ENCODE peak calls at places on chromosome 1, in seven cellular contexts. One of them, this sample, is unnamed. For H3K27me3 and H3K4me1, the result is how much of the 10 kb centered on the place peaks cover.

GRCh38 chr1:16351449-16351993 is 759 bp downstream of the FBXO42 start:
- DNase-seq in astrocyte: no peak
- DNase-seq in CD8-positive, alpha-beta T cell: no peak
- DNase-seq in tibial nerve: no peak
- DNase-seq in psoas muscle: no peak
- DNase-seq in K562: no peak
- DNase-seq in left ventricle myocardium inferior: no peak
- DNase-seq in this sample: no peak

GRCh38 chr1:93672477-93673158 is 9.0 kb downstream of the BCAR3 start:
- DNase-seq in astrocyte: no peak
- DNase-seq in CD8-positive, alpha-beta T cell: no peak
- DNase-seq in tibial nerve: no peak
- DNase-seq in psoas muscle: no peak
- DNase-seq in K562: no peak
- DNase-seq in left ventricle myocardium inferior: no peak
- DNase-seq in this sample: peak

GRCh38 chr1:118246646-118247045 is 61.6 kb upstream of the SPAG17 start:
- DNase-seq in astrocyte: no peak
- DNase-seq in CD8-positive, alpha-beta T cell: no peak
- DNase-seq in tibial nerve: no peak
- DNase-seq in psoas muscle: no peak
- DNase-seq in K562: no peak
- DNase-seq in left ventricle myocardium inferior: no peak
- DNase-seq in this sample: no peak

GRCh38 chr1:51392241-51392640 is 61.9 kb upstream of the TTC39A start:
- DNase-seq in astrocyte: no peak
- DNase-seq in CD8-positive, alpha-beta T cell: no peak
- DNase-seq in tibial nerve: no peak
- DNase-seq in psoas muscle: no peak
- DNase-seq in K562: no peak
- DNase-seq in left ventricle myocardium inferior: no peak
- DNase-seq in this sample: no peak

GRCh38 chr1:21313886-21314796 is 23.9 kb upstream of the ECE1 start:
- DNase-seq in astrocyte: no peak
- DNase-seq in CD8-positive, alpha-beta T cell: no peak
- DNase-seq in tibial nerve: peak
- DNase-seq in psoas muscle: peak
- DNase-seq in K562: no peak
- DNase-seq in left ventricle myocardium inferior: peak
- DNase-seq in this sample: no peak

GRCh38 chr1:43952731-43953350 is 6.1 kb downstream of the IPO13 start:
- DNase-seq in astrocyte: no peak
- DNase-seq in CD8-positive, alpha-beta T cell: no peak
- DNase-seq in tibial nerve: no peak
- DNase-seq in psoas muscle: no peak
- DNase-seq in K562: no peak
- DNase-seq in left ventricle myocardium inferior: no peak
- DNase-seq in this sample: no peak

GRCh38 chr1:18653375-18653774 is 22.7 kb downstream of the PAX7 start:
- DNase-seq in astrocyte: no peak
- DNase-seq in CD8-positive, alpha-beta T cell: no peak
- DNase-seq in tibial nerve: no peak
- DNase-seq in psoas muscle: no peak
- DNase-seq in K562: no peak
- DNase-seq in left ventricle myocardium inferior: no peak
- DNase-seq in this sample: no peak

GRCh38 chr1:173478099-173478555 is 992 bp downstream of the PRDX6 start:
- DNase-seq in astrocyte: peak
- DNase-seq in CD8-positive, alpha-beta T cell: no peak
- DNase-seq in tibial nerve: no peak
- DNase-seq in psoas muscle: peak
- DNase-seq in K562: peak
- DNase-seq in left ventricle myocardium inferior: peak
- DNase-seq in this sample: peak

GRCh38 chr1:241610056-241610815 is 29.9 kb downstream of the CHML start:
- DNase-seq in astrocyte: no peak
- DNase-seq in CD8-positive, alpha-beta T cell: no peak
- DNase-seq in tibial nerve: no peak
- DNase-seq in psoas muscle: no peak
- DNase-seq in K562: peak
- DNase-seq in left ventricle myocardium inferior: no peak
- DNase-seq in this sample: no peak

GRCh38 chr1:240998441-240999015 is 358.5 kb downstream of the RGS7 start:
- DNase-seq in astrocyte: no peak
- DNase-seq in CD8-positive, alpha-beta T cell: no peak
- DNase-seq in tibial nerve: no peak
- DNase-seq in psoas muscle: no peak
- DNase-seq in K562: no peak
- DNase-seq in left ventricle myocardium inferior: no peak
- DNase-seq in this sample: no peak

GRCh38 chr1:66000033-66000637 is 207.4 kb downstream of the PDE4B start:
- DNase-seq in astrocyte: no peak
- DNase-seq in CD8-positive, alpha-beta T cell: no peak
- DNase-seq in tibial nerve: no peak
- DNase-seq in psoas muscle: no peak
- DNase-seq in K562: no peak
- DNase-seq in left ventricle myocardium inferior: no peak
- DNase-seq in this sample: no peak

GRCh38 chr1:65998763-65999583 is 206.3 kb downstream of the PDE4B start:
- DNase-seq in astrocyte: no peak
- DNase-seq in CD8-positive, alpha-beta T cell: no peak
- DNase-seq in tibial nerve: no peak
- DNase-seq in psoas muscle: no peak
- DNase-seq in K562: no peak
- DNase-seq in left ventricle myocardium inferior: no peak
- DNase-seq in this sample: no peak

GRCh38 chr1:65997693-65998092 is 205.0 kb downstream of the PDE4B start:
- DNase-seq in astrocyte: no peak
- DNase-seq in CD8-positive, alpha-beta T cell: no peak
- DNase-seq in tibial nerve: no peak
- DNase-seq in psoas muscle: no peak
- DNase-seq in K562: no peak
- DNase-seq in left ventricle myocardium inferior: no peak
- DNase-seq in this sample: no peak

GRCh38 chr1:66003690-66004089 is 211.0 kb downstream of the PDE4B start:
- DNase-seq in astrocyte: no peak
- DNase-seq in CD8-positive, alpha-beta T cell: no peak
- DNase-seq in tibial nerve: no peak
- DNase-seq in psoas muscle: no peak
- DNase-seq in K562: no peak
- DNase-seq in left ventricle myocardium inferior: no peak
- DNase-seq in this sample: no peak
- H3K27me3 ChIP-seq in astrocyte: under half
- H3K27me3 ChIP-seq in CD8-positive, alpha-beta T cell: under half
- H3K27me3 ChIP-seq in tibial nerve: under half
- H3K27me3 ChIP-seq in psoas muscle: under half
- H3K27me3 ChIP-seq in K562: under half
- H3K27me3 ChIP-seq in left ventricle myocardium inferior: under half
- H3K27me3 ChIP-seq in this sample: under half

GRCh38 chr1:152486400-152487006 is 24.1 kb upstream of the LCE5A start:
- DNase-seq in astrocyte: no peak
- DNase-seq in CD8-positive, alpha-beta T cell: no peak
- DNase-seq in tibial nerve: no peak
- DNase-seq in psoas muscle: no peak
- DNase-seq in K562: peak
- DNase-seq in left ventricle myocardium inferior: no peak
- DNase-seq in this sample: no peak
- TF ChIP-seq CTCF in astrocyte: no peak
- TF ChIP-seq CTCF in CD8-positive, alpha-beta T cell: peak
- TF ChIP-seq CTCF in tibial nerve: no peak
- TF ChIP-seq CTCF in psoas muscle: no peak
- TF ChIP-seq CTCF in K562: peak
- TF ChIP-seq CTCF in left ventricle myocardium inferior: peak
- TF ChIP-seq CTCF in this sample: peak

DNA sequence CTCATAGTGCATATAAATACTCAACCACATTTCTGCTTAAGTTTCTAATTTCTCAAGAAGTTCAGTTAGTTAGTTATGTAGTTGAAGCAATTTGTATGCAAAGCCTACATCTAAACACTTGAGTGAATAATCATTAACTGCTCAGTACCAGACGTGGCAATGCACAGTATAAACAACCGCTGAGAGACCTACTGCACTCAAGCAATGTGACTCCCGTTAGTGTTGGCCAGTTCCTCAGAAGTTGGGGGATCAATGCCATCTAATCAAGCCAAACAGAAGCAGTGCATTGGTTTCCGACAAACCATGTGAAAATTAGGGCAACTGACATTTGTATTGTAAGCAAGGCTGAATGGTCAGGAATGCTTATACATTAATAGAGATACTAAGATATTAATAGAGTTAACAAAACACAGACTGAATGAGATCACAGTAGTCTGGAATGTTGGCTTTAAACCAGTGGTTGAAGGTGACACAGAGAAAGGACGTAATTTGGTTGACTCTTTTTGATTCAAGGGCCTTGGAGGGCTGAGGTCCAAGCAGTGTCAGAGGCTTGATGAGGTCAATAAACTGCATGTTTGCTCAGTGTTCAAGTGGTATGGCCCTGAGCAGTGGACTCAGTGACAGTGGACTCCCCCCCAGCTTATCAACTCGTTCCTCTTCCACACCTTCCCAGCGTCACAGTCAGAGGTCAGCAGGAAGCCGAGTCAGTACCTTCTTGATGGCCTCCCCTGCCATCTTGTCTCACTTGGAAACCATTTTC is 255.5 kb downstream of the CTH start:
- DNase-seq in astrocyte: no peak
- DNase-seq in CD8-positive, alpha-beta T cell: no peak
- DNase-seq in tibial nerve: no peak
- DNase-seq in psoas muscle: no peak
- DNase-seq in K562: no peak
- DNase-seq in left ventricle myocardium inferior: no peak
- DNase-seq in this sample: no peak
- H3K4me1 ChIP-seq in astrocyte: under half
- H3K4me1 ChIP-seq in CD8-positive, alpha-beta T cell: under half
- H3K4me1 ChIP-seq in tibial nerve: under half
- H3K4me1 ChIP-seq in psoas muscle: under half
- H3K4me1 ChIP-seq in K562: under half
- H3K4me1 ChIP-seq in left ventricle myocardium inferior: under half
- H3K4me1 ChIP-seq in this sample: under half

DNA sequence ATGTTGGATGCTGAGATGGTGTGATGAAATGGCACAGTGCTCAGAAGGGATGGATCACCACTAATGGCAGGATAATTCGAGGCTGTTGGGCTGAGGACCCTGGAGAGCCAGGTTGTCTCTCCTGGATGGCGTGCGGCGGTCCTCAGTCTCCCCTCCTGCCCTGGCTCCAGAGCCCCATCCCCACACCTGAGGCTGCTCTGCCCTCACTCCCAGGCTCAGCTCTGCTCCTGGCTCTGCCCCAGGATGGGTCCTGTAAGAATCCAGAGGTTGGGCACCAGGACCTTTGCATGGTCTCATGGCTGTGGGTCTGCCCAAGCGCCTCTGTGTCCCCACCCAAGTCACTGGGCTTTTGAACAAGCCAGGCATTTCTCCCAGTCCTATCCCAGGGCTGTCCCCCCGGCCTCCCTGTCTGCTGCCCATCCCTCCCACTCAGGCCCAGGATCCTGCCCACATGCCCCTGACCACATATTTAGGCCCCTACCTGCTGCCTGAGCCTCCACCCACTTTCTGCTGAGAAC is 224.6 kb upstream of the POU3F1 start:
- DNase-seq in astrocyte: no peak
- DNase-seq in CD8-positive, alpha-beta T cell: no peak
- DNase-seq in tibial nerve: no peak
- DNase-seq in psoas muscle: peak
- DNase-seq in K562: no peak
- DNase-seq in left ventricle myocardium inferior: no peak
- DNase-seq in this sample: no peak
- H3K27me3 ChIP-seq in astrocyte: under half
- H3K27me3 ChIP-seq in CD8-positive, alpha-beta T cell: under half
- H3K27me3 ChIP-seq in tibial nerve: under half
- H3K27me3 ChIP-seq in psoas muscle: under half
- H3K27me3 ChIP-seq in K562: under half
- H3K27me3 ChIP-seq in left ventricle myocardium inferior: half or more
- H3K27me3 ChIP-seq in this sample: under half

DNA sequence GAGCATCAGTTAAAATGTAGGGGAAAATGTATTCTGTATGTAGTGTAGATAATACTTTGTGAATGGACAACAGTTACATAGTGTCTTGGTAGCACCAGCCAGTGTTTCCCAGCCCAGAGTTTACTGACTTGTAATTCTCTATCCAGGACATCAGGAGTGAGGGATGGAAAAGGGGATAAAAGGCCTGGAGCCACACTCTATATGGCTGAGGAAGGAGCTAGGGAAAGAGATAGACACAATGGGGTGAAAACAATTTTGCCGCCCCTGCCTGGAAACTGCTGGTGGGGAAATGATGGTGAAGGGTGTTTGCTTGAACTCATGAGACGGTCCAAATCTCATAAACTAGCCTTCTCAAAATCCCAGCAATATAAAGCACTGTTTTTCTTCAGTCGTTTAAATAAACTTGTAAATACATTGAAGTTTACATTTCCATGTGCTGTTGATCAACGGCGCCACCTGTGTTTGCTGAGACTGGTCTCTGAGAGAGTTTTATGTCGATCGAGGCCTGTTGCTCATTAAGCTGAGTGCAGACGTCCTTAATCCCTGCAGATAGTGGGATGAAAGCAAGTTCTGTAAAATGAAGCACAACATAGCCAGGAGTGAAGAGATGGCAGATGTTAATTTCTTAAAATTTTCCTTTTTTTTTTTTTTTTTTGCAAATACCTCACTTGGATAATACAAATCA is 27.9 kb upstream of the AGO1 start:
- DNase-seq in astrocyte: no peak
- DNase-seq in CD8-positive, alpha-beta T cell: no peak
- DNase-seq in tibial nerve: no peak
- DNase-seq in psoas muscle: no peak
- DNase-seq in K562: no peak
- DNase-seq in left ventricle myocardium inferior: no peak
- DNase-seq in this sample: no peak
- TF ChIP-seq CTCF in astrocyte: no peak
- TF ChIP-seq CTCF in CD8-positive, alpha-beta T cell: no peak
- TF ChIP-seq CTCF in tibial nerve: no peak
- TF ChIP-seq CTCF in psoas muscle: no peak
- TF ChIP-seq CTCF in K562: peak
- TF ChIP-seq CTCF in left ventricle myocardium inferior: no peak
- TF ChIP-seq CTCF in this sample: no peak

DNA sequence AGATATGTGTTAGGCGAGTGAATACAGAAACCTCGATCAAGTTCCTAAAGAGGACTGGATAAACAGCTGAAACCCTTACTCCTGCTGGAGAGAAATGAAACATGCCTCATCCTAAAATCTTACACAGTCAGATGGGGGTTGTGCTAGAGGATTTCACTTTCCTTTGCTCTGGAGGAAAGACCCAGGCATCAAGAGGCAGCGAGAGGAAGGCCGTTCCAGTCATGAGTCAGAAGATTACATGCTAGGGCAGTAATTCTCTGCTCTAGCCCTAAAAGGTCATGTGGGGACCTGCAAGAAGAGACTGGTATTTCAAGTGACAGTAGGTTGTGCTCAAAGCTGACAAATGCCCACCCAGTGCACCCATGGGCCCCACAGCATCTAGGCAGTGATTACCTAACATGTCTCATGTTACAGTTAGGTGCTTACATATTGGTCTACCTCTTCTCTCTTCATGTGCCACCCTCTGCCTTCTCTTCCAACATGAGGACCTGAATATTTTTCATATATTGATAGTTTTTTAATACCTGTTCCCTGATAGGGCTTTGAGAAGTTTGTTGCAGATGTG is 99.6 kb upstream of the BEND5 start:
- DNase-seq in astrocyte: peak
- DNase-seq in CD8-positive, alpha-beta T cell: no peak
- DNase-seq in tibial nerve: no peak
- DNase-seq in psoas muscle: no peak
- DNase-seq in K562: no peak
- DNase-seq in left ventricle myocardium inferior: no peak
- DNase-seq in this sample: no peak
- H3K4me1 ChIP-seq in astrocyte: under half
- H3K4me1 ChIP-seq in CD8-positive, alpha-beta T cell: under half
- H3K4me1 ChIP-seq in tibial nerve: under half
- H3K4me1 ChIP-seq in psoas muscle: under half
- H3K4me1 ChIP-seq in K562: under half
- H3K4me1 ChIP-seq in left ventricle myocardium inferior: under half
- H3K4me1 ChIP-seq in this sample: under half

This sample was measured in lower lobe of right lung.